ENCODE peak calls at places on chromosomes 4 and X, in eight cellular contexts. V is astrocyte; E is colonic mucosa; X is CD8-positive, alpha-beta T cell; G is tibial artery; M is coronary artery; O is brain microvascular endothelial cell; Q is foreskin fibroblast. P is an unnamed sample.
A peak's percentile ranks its signal among the peaks of the same experiment; 100 is the strongest.

GRCh38 chrX:146363919-146364318 is 445.7 kb upstream of the CXorf51B start:
- DNase-seq in G (no peak), Q (no peak), M (no peak), O (no peak), V (no peak), X (no peak), E (no peak), P (no peak)

GRCh38 chr4:147037089-147037488 is 91.4 kb upstream of the TTC29 start:
- DNase-seq in M (no peak), G (no peak), X (no peak), E (no peak), V (no peak), O (no peak), Q (no peak), P (no peak)

GRCh38 chr4:1196421-1197183 is 24.2 kb upstream of the SPON2 start:
- DNase-seq in X (no peak), E (no peak), O (no peak), V (no peak), G (no peak), Q (no peak), M (peak; percentile 67), P (peak; percentile 10)

GRCh38 chrX:119477812-119478232 is 9.6 kb downstream of the SLC25A5 start:
- DNase-seq in G (peak; percentile 48), M (no peak), X (no peak), O (peak; percentile 89), Q (peak; percentile 90), V (peak; percentile 68), E (peak; percentile 61), P (peak; percentile 34)

GRCh38 chrX:24117288-24117687 is 32.2 kb upstream of the ZFX start:
- DNase-seq in O (peak; percentile 43), G (no peak), X (no peak), Q (peak; percentile 80), M (no peak), E (peak; percentile 18), V (peak; percentile 66), P (peak; percentile 6)

GRCh38 chr4:154928640-154929257 is 147.7 kb downstream of the RBM46 start:
- DNase-seq in X (no peak), E (no peak), Q (peak; percentile 66), G (no peak), V (peak; percentile 13), M (no peak), O (peak; percentile 1), P (no peak)

GRCh38 chrX:153714256-153714655 is 9.9 kb downstream of the BCAP31 start:
- DNase-seq in E (no peak), X (no peak), G (no peak), M (no peak), Q (no peak), O (no peak), V (no peak), P (no peak)

GRCh38 chr4:126614456-126614855 is 1018.3 kb upstream of the INTU start:
- DNase-seq in G (no peak), E (no peak), X (no peak), M (no peak), V (no peak), Q (no peak), O (no peak), P (no peak)

GRCh38 chr4:112516401-112517066 is 554 bp upstream of the NEUROG2 start:
- DNase-seq in Q (peak; percentile 35), V (no peak), E (no peak), O (no peak), M (no peak), G (no peak), X (no peak), P (no peak)

GRCh38 chrX:118726887-118727685 is at the start of gene IL13RA1:
- DNase-seq in O (peak; percentile 58), X (peak; percentile 5), E (peak; percentile 77), Q (peak; percentile 92), V (peak; percentile 69), M (peak; percentile 84), G (peak; percentile 80), P (peak; percentile 58)

GRCh38 chrX:3326721-3327120 is 19.7 kb downstream of the MXRA5 start:
- DNase-seq in E (no peak), O (no peak), V (no peak), M (no peak), G (no peak), Q (peak; percentile 66), X (no peak), P (no peak)

GRCh38 chr4:147755567-147756295 is 23.8 kb downstream of the ARHGAP10 start:
- DNase-seq in G (no peak), E (no peak), V (peak; percentile 89), M (no peak), Q (peak; percentile 47), X (no peak), O (no peak), P (no peak)

GRCh38 chr4:29276150-29276549 is 1444.0 kb upstream of the PCDH7 start:
- DNase-seq in E (no peak), M (no peak), V (no peak), G (no peak), O (no peak), Q (no peak), X (no peak), P (no peak)

GRCh38 chrX:149365061-149365460 is 140.0 kb downstream of the IDS start:
- DNase-seq in G (no peak), Q (no peak), O (no peak), M (no peak), X (no peak), V (peak; percentile 73), E (no peak), P (no peak)

GRCh38 chrX:18895157-18895952 is 88.6 kb downstream of the PHKA2 start:
- DNase-seq in O (peak; percentile 34), V (no peak), X (no peak), Q (peak; percentile 87), M (peak; percentile 85), E (no peak), G (peak; percentile 66), P (no peak)

GRCh38 chrX:100413231-100413630 is 3.2 kb upstream of the PCDH19 start:
- DNase-seq in E (peak; percentile 29), M (no peak), V (peak; percentile 10), O (peak; percentile 27), X (no peak), Q (peak; percentile 64), G (peak; percentile 43), P (peak; percentile 35)

GRCh38 chrX:41381685-41382084 is 47.7 kb downstream of the DDX3X start:
- DNase-seq in Q (peak; percentile 84), O (peak; percentile 80), V (peak; percentile 68), X (no peak), M (no peak), E (peak; percentile 62), G (peak; percentile 48), P (no peak)

GRCh38 chr4:180363817-180364216 is 1879.4 kb upstream of the TENM3 start:
- DNase-seq in V (no peak), O (no peak), X (no peak), M (no peak), Q (no peak), E (no peak), G (no peak), P (no peak)

GRCh38 chrX:28552322-28552721 is 34.9 kb upstream of the IL1RAPL1 start:
- DNase-seq in X (no peak), E (no peak), G (no peak), V (peak; percentile 6), Q (no peak), O (peak; percentile 2), M (no peak), P (no peak)

GRCh38 chrX:28552882-28553829 is 34.1 kb upstream of the IL1RAPL1 start:
- DNase-seq in X (no peak), G (no peak), M (no peak), O (no peak), V (no peak), Q (no peak), E (no peak), P (no peak)

GRCh38 chrX:28549839-28550238 is 37.4 kb upstream of the IL1RAPL1 start:
- DNase-seq in Q (no peak), V (no peak), O (no peak), M (no peak), E (no peak), X (no peak), G (no peak), P (no peak)

GRCh38 chrX:28550331-28550872 is 36.8 kb upstream of the IL1RAPL1 start:
- DNase-seq in G (no peak), Q (no peak), X (no peak), E (no peak), M (no peak), O (no peak), V (no peak), P (no peak)
- TF ChIP-seq CTCF in G (no peak), Q (no peak), X (no peak), E (no peak), M (no peak), O (no peak), V (no peak), P (no peak)

GRCh38 chr4:39977489-39978377 is at the start of gene PDS5A:
- DNase-seq in M (peak; percentile 90), X (peak; percentile 87), E (peak; percentile 87), G (peak; percentile 74), Q (peak; percentile 97), V (peak; percentile 65), O (peak; percentile 58), P (peak; percentile 69)

GRCh38 chr4:39976141-39976944 is 1.4 kb downstream of the PDS5A start:
- DNase-seq in M (peak; percentile 79), E (peak; percentile 86), G (peak; percentile 75), V (peak; percentile 51), O (peak; percentile 75), X (peak; percentile 65), Q (peak; percentile 91), P (peak; percentile 68)

GRCh38 chr4:39978378-39978775 is 666 bp upstream of the PDS5A start:
- DNase-seq in E (no peak), G (no peak), Q (no peak), O (no peak), V (no peak), M (no peak), X (no peak), P (no peak)

GRCh38 chr4:39976945-39977488 is 694 bp downstream of the PDS5A start:
- DNase-seq in E (peak; percentile 50), X (peak; percentile 38), O (no peak), V (no peak), M (peak; percentile 81), Q (no peak), G (peak; percentile 26), P (peak; percentile 7)

GRCh38 chr4:39975488-39976089 is 2.1 kb downstream of the PDS5A start:
- DNase-seq in O (peak; percentile 64), Q (peak; percentile 75), G (no peak), E (no peak), V (peak; percentile 43), X (no peak), M (no peak), P (no peak)
- H3K4me3 ChIP-seq in O (peak overlapping the region; percentile 81), Q (peak overlapping the region; percentile 66), G (no peak overlapping the region), E (peak overlapping the region; percentile 95), V (peak overlapping the region; percentile 77), X (no peak overlapping the region), M (peak overlapping the region; percentile 98), P (no peak overlapping the region)

GRCh38 chrX:83916525-83916924 is 55.6 kb downstream of the CYLC1 start:
- DNase-seq in G (no peak), E (no peak), V (no peak), O (no peak), M (no peak), Q (peak; percentile 0), X (no peak), P (no peak)
- TF ChIP-seq CTCF in G (peak; percentile 25), E (peak; percentile 30), V (peak; percentile 18), O (peak; percentile 50), M (no peak), Q (peak; percentile 51), X (no peak), P (no peak)

DNA sequence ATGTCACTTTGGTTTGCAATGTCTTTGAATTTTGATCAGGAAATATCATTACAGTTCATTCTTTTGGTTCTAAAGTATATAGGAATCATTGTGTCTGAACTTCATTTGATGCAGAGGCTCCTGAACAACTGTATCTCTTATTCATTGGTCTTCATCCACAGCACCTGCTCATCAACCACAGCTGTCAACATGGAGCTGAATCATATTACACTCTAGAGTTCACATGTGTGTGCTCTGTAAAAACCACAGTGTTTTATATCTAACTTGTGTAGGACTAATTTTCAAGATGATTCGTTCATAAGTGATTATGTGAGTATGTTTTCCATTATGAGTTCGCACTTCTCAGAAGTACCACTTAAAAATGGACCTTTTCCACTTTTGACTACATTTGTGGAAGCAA is 643.3 kb upstream of the FAM241A start:
- DNase-seq in M (no peak), G (no peak), E (no peak), X (no peak), O (no peak), V (peak; percentile 42), Q (peak; percentile 13), P (no peak)
- H3K4me3 ChIP-seq in M (no peak overlapping the region), G (no peak overlapping the region), E (no peak overlapping the region), X (no peak overlapping the region), O (no peak overlapping the region), V (no peak overlapping the region), Q (no peak overlapping the region), P (no peak overlapping the region)

P was measured in tibial nerve.